ENCODE peak calls at places on chromosome 22, in six cellular contexts. N, M, D, S, J and Y are unnamed samples.

GRCh38 chr22:46250783-46251125 is 661 bp upstream of the CDPF1 start:
- DNase-seq in S (no peak), N (no peak), J (no peak), M (peak), D (no peak), Y (no peak)

GRCh38 chr22:50606561-50607365 is 6.2 kb downstream of the MAPK8IP2 start:
- DNase-seq in J (no peak), S (no peak), M (no peak), N (no peak), D (no peak), Y (no peak)

GRCh38 chr22:31621507-31622160 is 40.4 kb downstream of the PISD start:
- DNase-seq in S (no peak), N (no peak), M (no peak), J (no peak), D (no peak), Y (no peak)

GRCh38 chr22:32531955-32532818 is 57.6 kb downstream of the FBXO7 start:
- DNase-seq in D (no peak), J (peak), N (no peak), M (peak), S (no peak), Y (no peak)

GRCh38 chr22:37824674-37825641 is 1.8 kb downstream of the GALR3 start:
- DNase-seq in J (no peak), N (no peak), S (no peak), D (no peak), M (peak), Y (no peak)

GRCh38 chr22:38046070-38046748 is 11.0 kb upstream of the PICK1 start:
- DNase-seq in D (no peak), S (no peak), N (no peak), J (no peak), M (no peak), Y (no peak)

GRCh38 chr22:24965822-24966626 is 13.5 kb downstream of the KIAA1671 start:
- DNase-seq in N (no peak), M (no peak), J (no peak), S (no peak), D (no peak), Y (no peak)

GRCh38 chr22:38176170-38176741 is 5.4 kb downstream of the PLA2G6 start:
- DNase-seq in S (peak), D (no peak), J (peak), N (no peak), M (no peak), Y (peak)

GRCh38 chr22:40241200-40241763 is 63.6 kb downstream of the TNRC6B start:
- DNase-seq in M (no peak), S (no peak), N (no peak), D (no peak), J (no peak), Y (no peak)

GRCh38 chr22:17826151-17826550 is 51.9 kb upstream of the BID start:
- DNase-seq in S (no peak), M (no peak), J (no peak), N (no peak), D (no peak), Y (no peak)